ENCODE peak calls at places on chromosomes 5 and 9, in seven cellular contexts. I is HTR-8/SVneo; B is stimulated activated CD4-positive, alpha-beta T cell treated with anti-CD3 and anti-CD28 coated beads, Interleukin-2, amount 100 ng/mL, for 48 hours; X is progenitor cell of endocrine pancreas; M is glutamatergic neuron; A is fibroblast of the conjunctiva; K is cardiac muscle cell. H is an unnamed sample.

GRCh38 chr5:109105631-109106267 is 304.0 kb downstream of the PJA2 start:
- DNase-seq in I (peak; percentile 5), B (no peak), X (no peak), M (no peak), A (peak; percentile 86), K (peak; percentile 84), H (no peak)

GRCh38 chr5:179123491-179124328 is 63.5 kb downstream of the ZNF354C start:
- DNase-seq in I (no peak), B (no peak), X (no peak), M (no peak), A (no peak), K (no peak), H (no peak)

GRCh38 chr5:6636293-6636692 is 3.1 kb downstream of the SRD5A1 start:
- DNase-seq in I (no peak), B (no peak), X (no peak), M (no peak), A (no peak), K (no peak), H (no peak)

GRCh38 chr9:82736126-82736525 is 326.8 kb downstream of the RASEF start:
- DNase-seq in I (no peak), B (no peak), X (no peak), M (no peak), A (no peak), K (no peak), H (no peak)

GRCh38 chr5:157801-158200 is 33.5 kb upstream of the LRRC14B start:
- DNase-seq in I (no peak), B (no peak), X (no peak), M (peak; percentile 10), A (no peak), K (no peak), H (no peak)

GRCh38 chr9:134895849-134896833 is 15.5 kb downstream of the FCN2 start:
- DNase-seq in I (peak; percentile 74), B (no peak), X (no peak), M (no peak), A (peak; percentile 80), K (peak; percentile 84), H (no peak)

GRCh38 chr5:80389575-80389974 is 18.3 kb upstream of the ZFYVE16 start:
- DNase-seq in I (no peak), B (no peak), X (no peak), M (no peak), A (no peak), K (no peak), H (no peak)

GRCh38 chr9:90142580-90142979 is 500.0 kb downstream of the DIRAS2 start:
- DNase-seq in I (no peak), B (peak; percentile 50), X (no peak), M (peak; percentile 53), A (peak; percentile 18), K (peak; percentile 62), H (peak; percentile 1)

GRCh38 chr5:61350535-61350934 is 18.5 kb downstream of the ZSWIM6 start:
- DNase-seq in I (no peak), B (no peak), X (no peak), M (no peak), A (no peak), K (no peak), H (no peak)

GRCh38 chr5:21792736-21793135 is 1060.4 kb downstream of the CDH12 start:
- DNase-seq in I (no peak), B (no peak), X (no peak), M (no peak), A (no peak), K (no peak), H (no peak)

GRCh38 chr9:107637421-107638420 is 148.2 kb upstream of the KLF4 start:
- DNase-seq in I (peak; percentile 51), B (no peak), X (peak; percentile 32), M (peak; percentile 74), A (peak; percentile 99), K (peak; percentile 99), H (no peak)

GRCh38 chr9:75181748-75182147 is 93.4 kb downstream of the OSTF1 start:
- DNase-seq in I (no peak), B (no peak), X (no peak), M (no peak), A (no peak), K (peak; percentile 27), H (no peak)

GRCh38 chr9:129458155-129458661 is 162.7 kb downstream of the C9orf50 start:
- DNase-seq in I (no peak), B (no peak), X (no peak), M (no peak), A (no peak), K (no peak), H (peak; percentile 55)

GRCh38 chr5:65366655-65367054 is 115.1 kb downstream of the ADAMTS6 start:
- DNase-seq in I (no peak), B (no peak), X (no peak), M (no peak), A (no peak), K (no peak), H (no peak)

GRCh38 chr9:37582548-37583157 is 6.5 kb upstream of the FBXO10 start:
- DNase-seq in I (no peak), B (no peak), X (no peak), M (no peak), A (peak; percentile 76), K (peak; percentile 81), H (no peak)

GRCh38 chr9:71806916-71807315 is 38.6 kb upstream of the CEMIP2 start:
- DNase-seq in I (peak; percentile 59), B (peak; percentile 41), X (peak; percentile 14), M (peak; percentile 65), A (peak; percentile 55), K (peak; percentile 85), H (peak; percentile 28)

GRCh38 chr9:69342769-69343168 is 17.8 kb downstream of the ENTREP1 start:
- DNase-seq in I (no peak), B (no peak), X (no peak), M (no peak), A (no peak), K (no peak), H (no peak)

GRCh38 chr9:15253197-15253596 is 53.8 kb downstream of the TTC39B start:
- DNase-seq in I (no peak), B (no peak), X (no peak), M (no peak), A (no peak), K (peak; percentile 62), H (no peak)

GRCh38 chr9:18978188-18978587 is 54.8 kb downstream of the SAXO1 start:
- DNase-seq in I (no peak), B (no peak), X (no peak), M (no peak), A (no peak), K (no peak), H (no peak)

GRCh38 chr9:91176426-91176825 is 185.3 kb downstream of the AUH start:
- DNase-seq in I (no peak), B (no peak), X (no peak), M (no peak), A (no peak), K (no peak), H (no peak)

H was measured in T-helper 22 cell.